ENCODE peak calls at places on chromosomes 7 and 10, in six cellular contexts. J, K, F, P, C and X are unnamed samples.

GRCh38 chr7:47040795-47041194 is 541.1 kb downstream of the TNS3 start:
- DNase-seq in F (no peak), C (no peak), P (peak; percentile 10), J (no peak), K (no peak), X (no peak)

GRCh38 chr10:61024801-61025201 is 80.8 kb upstream of the RHOBTB1 start:
- DNase-seq in P (peak; percentile 18), F (peak; percentile 13), C (peak; percentile 32), J (no peak), K (peak; percentile 16), X (no peak)

GRCh38 chr7:106125417-106125816 is 13.3 kb upstream of the SYPL1 start:
- DNase-seq in C (no peak), P (peak; percentile 15), F (no peak), K (peak; percentile 39), J (no peak), X (no peak)

GRCh38 chr7:1818581-1819200 is 148.6 kb downstream of the ELFN1 start:
- DNase-seq in J (no peak), K (no peak), P (no peak), C (no peak), F (no peak), X (no peak)

GRCh38 chr7:98831641-98832221 is 38.1 kb downstream of the TMEM130 start:
- DNase-seq in C (peak; percentile 75), J (no peak), F (peak; percentile 6), P (no peak), K (peak; percentile 27), X (no peak)

GRCh38 chr10:120598377-120598776 is 141.3 kb downstream of the PLPP4 start:
- DNase-seq in K (no peak), P (no peak), C (no peak), J (no peak), F (no peak), X (no peak)

GRCh38 chr10:28679941-28680752 is 2.8 kb downstream of the BAMBI start:
- DNase-seq in C (peak; percentile 20), K (no peak), J (no peak), P (no peak), F (no peak), X (no peak)

GRCh38 chr10:21334891-21335696 is 190.4 kb downstream of the SKIDA1 start:
- DNase-seq in K (peak; percentile 90), J (no peak), P (peak; percentile 93), C (peak; percentile 54), F (peak; percentile 38), X (peak; percentile 52)

GRCh38 chr10:20299037-20299557 is 482.9 kb downstream of the PLXDC2 start:
- DNase-seq in J (no peak), C (no peak), F (no peak), P (peak; percentile 71), K (peak; percentile 1), X (no peak)

GRCh38 chr10:96505150-96506136 is 8.3 kb downstream of the TLL2 start:
- DNase-seq in K (no peak), J (no peak), F (no peak), C (no peak), P (peak; percentile 25), X (no peak)

GRCh38 chr7:124059375-124059774 is 26.5 kb upstream of the TMEM229A start:
- DNase-seq in J (no peak), F (no peak), P (no peak), C (no peak), K (no peak), X (no peak)

GRCh38 chr7:93046641-93047040 is 71.1 kb downstream of the SAMD9 start:
- DNase-seq in P (no peak), F (no peak), J (no peak), C (peak; percentile 55), K (no peak), X (no peak)

DNA sequence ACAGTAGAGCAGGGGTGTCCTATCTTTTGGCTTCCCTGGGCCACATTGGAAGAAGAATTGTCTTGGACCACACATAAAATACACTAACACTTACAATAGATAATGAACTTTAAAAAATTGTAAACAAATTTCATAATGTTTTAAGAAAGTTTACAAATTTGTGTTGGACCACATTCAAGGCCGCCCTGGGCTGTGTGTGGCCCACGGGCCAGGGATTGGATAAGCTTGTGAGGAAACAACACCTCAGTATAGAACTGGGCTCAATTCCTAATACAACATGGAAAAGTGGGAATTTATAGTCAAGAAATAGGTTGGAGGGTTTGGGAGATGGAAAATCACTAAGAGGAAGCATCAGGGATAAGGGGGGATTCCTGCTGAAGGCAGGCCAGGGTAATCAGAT is 17.7 kb downstream of the ZNF277 start:
- DNase-seq in J (no peak), F (no peak), P (no peak), C (no peak), K (no peak), X (no peak)
- H3K27ac ChIP-seq in J (no peak overlapping the region), F (no peak overlapping the region), P (no peak overlapping the region), C (no peak overlapping the region), K (no peak overlapping the region), X (no peak overlapping the region)

GRCh38 chr7:150570712-150571465 is 3.7 kb downstream of the GIMAP4 start:
- DNase-seq in F (no peak), C (no peak), P (no peak), K (no peak), J (no peak), X (no peak)

GRCh38 chr7:150569245-150569644 is 2.1 kb downstream of the GIMAP4 start:
- DNase-seq in C (no peak), J (no peak), F (no peak), P (no peak), K (no peak), X (no peak)

GRCh38 chr7:150568714-150569113 is 1.5 kb downstream of the GIMAP4 start:
- DNase-seq in F (no peak), C (no peak), K (no peak), J (no peak), P (no peak), X (no peak)

GRCh38 chr7:150567846-150568245 is 656 bp downstream of the GIMAP4 start:
- DNase-seq in C (no peak), J (no peak), F (no peak), K (no peak), P (no peak), X (no peak)

GRCh38 chr7:150572496-150572895 is 5.3 kb downstream of the GIMAP4 start:
- DNase-seq in K (no peak), P (no peak), C (no peak), F (no peak), J (no peak), X (no peak)
- H3K4me3 ChIP-seq in K (no peak overlapping the region), P (no peak overlapping the region), C (no peak overlapping the region), F (no peak overlapping the region), J (no peak overlapping the region), X (no peak overlapping the region)

GRCh38 chr7:158957507-158957900 is 101.1 kb downstream of the DYNC2I1 start:
- DNase-seq in F (no peak), K (no peak), P (no peak), C (no peak), J (no peak), X (no peak)
- TF ChIP-seq CTCF in F (no peak), K (no peak), P (no peak), C (no peak), J (no peak), X (no peak)

DNA sequence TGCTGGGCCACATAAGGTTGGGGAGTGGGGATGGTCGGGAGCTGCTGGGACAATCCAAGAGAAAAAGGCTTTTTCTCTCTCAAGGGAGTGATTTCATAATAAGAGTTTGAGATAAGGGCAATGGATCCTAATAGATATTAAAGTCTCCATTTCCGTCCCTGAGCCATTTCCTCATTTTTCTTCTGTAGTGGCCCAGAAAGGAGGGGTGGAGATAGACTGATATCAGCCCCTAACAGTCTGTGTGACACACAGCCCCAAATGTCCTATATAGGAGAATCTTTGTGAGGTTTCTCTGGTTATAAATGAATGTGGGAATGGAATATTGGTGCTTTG is 35.2 kb downstream of the PRSS2 start:
- DNase-seq in J (no peak), C (no peak), P (no peak), F (no peak), K (no peak), X (no peak)
- H3K27ac ChIP-seq in J (peak overlapping the region; percentile 91), C (no peak overlapping the region), P (no peak overlapping the region), F (no peak overlapping the region), K (no peak overlapping the region), X (peak overlapping the region; percentile 89)

GRCh38 chr10:14742382-14742781 is 32.3 kb downstream of the FAM107B start:
- DNase-seq in K (no peak), C (no peak), P (no peak), J (no peak), F (no peak), X (no peak)
- H3K4me3 ChIP-seq in K (no peak overlapping the region), C (no peak overlapping the region), P (no peak overlapping the region), J (no peak overlapping the region), F (no peak overlapping the region), X (no peak overlapping the region)

DNA sequence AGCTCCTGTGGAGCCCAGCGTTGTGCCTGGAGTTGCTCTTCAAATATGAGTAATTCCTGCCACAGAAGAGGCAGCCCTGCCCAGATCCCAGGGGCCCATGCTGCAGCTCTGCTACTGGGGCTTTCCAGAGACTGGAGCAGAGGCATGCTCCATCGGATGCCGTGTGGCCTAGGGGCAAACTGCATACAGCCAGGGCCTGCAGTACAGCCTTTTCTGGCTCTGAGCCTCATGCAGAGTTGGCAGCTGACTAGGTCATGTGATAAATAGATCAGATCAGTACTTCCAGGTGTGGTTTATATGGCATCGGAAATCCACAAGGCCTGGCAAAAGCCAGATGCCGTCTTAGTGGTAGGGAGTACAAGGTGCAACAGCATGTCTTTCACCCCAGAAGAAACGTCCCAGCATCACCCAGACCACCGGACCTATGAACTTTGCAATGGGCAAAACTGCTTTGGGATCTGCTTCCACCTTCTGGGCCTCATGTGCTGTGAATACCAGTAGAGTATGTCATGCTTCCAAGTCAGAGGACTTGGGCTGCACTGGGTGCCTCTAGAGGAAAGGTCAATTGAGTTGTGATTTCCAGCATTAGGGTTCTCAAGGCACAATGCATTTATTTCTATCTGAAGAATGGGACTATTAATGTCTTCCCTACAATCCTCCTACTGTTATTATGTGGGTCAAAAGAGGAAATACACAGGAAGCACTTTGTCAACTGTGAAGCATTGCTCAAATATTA is 250.7 kb upstream of the ZNF32 start:
- DNase-seq in F (peak; percentile 28), J (no peak), C (no peak), P (no peak), K (no peak), X (no peak)
- TF ChIP-seq CTCF in F (no peak), J (no peak), C (no peak), P (no peak), K (no peak), X (no peak)